ENCODE peak calls at places on chromosomes 16 and 17, in four cellular contexts. One of them, this sample, is unnamed.

GRCh38 chr17:39601758-39602532 is 5.8 kb downstream of the NEUROD2 start:
- DNase-seq in left lung: no peak
- DNase-seq in heart right ventricle: no peak
- DNase-seq in left ventricle myocardium inferior: no peak
- DNase-seq in this sample: no peak

GRCh38 chr17:2122641-2123302 is 67.9 kb downstream of the HIC1 start:
- DNase-seq in left lung: peak
- DNase-seq in heart right ventricle: peak
- DNase-seq in left ventricle myocardium inferior: peak
- DNase-seq in this sample: peak

GRCh38 chr16:81855552-81856153 is 76.6 kb downstream of the PLCG2 start:
- DNase-seq in left lung: no peak
- DNase-seq in heart right ventricle: no peak
- DNase-seq in left ventricle myocardium inferior: no peak
- DNase-seq in this sample: no peak

GRCh38 chr16:81190667-81191066 is 47.8 kb upstream of the BCO1 start:
- DNase-seq in left lung: no peak
- DNase-seq in heart right ventricle: no peak
- DNase-seq in left ventricle myocardium inferior: no peak
- DNase-seq in this sample: peak

GRCh38 chr16:84518804-84519341 is 14.4 kb upstream of the MEAK7 start:
- DNase-seq in left lung: no peak
- DNase-seq in heart right ventricle: no peak
- DNase-seq in left ventricle myocardium inferior: no peak
- DNase-seq in this sample: no peak

GRCh38 chr17:55304171-55304859 is 39.6 kb downstream of the HLF start:
- DNase-seq in left lung: no peak
- DNase-seq in heart right ventricle: no peak
- DNase-seq in left ventricle myocardium inferior: no peak
- DNase-seq in this sample: no peak

GRCh38 chr17:74840500-74840899 is 19.2 kb downstream of the GRIN2C start:
- DNase-seq in left lung: no peak
- DNase-seq in heart right ventricle: no peak
- DNase-seq in left ventricle myocardium inferior: no peak
- DNase-seq in this sample: no peak

GRCh38 chr16:52873997-52874500 is 178.6 kb downstream of the CHD9NB start:
- DNase-seq in left lung: no peak
- DNase-seq in heart right ventricle: no peak
- DNase-seq in left ventricle myocardium inferior: no peak
- DNase-seq in this sample: no peak

GRCh38 chr17:32684087-32684828 is 192.7 kb downstream of the MYO1D start:
- DNase-seq in left lung: no peak
- DNase-seq in heart right ventricle: no peak
- DNase-seq in left ventricle myocardium inferior: no peak
- DNase-seq in this sample: no peak

GRCh38 chr16:74297296-74297665 is 667 bp downstream of the PSMD7 start:
- DNase-seq in left lung: no peak
- DNase-seq in heart right ventricle: no peak
- DNase-seq in left ventricle myocardium inferior: no peak
- DNase-seq in this sample: peak

GRCh38 chr17:72672729-72673128 is 419.8 kb downstream of the SLC39A11 start:
- DNase-seq in left lung: no peak
- DNase-seq in heart right ventricle: no peak
- DNase-seq in left ventricle myocardium inferior: no peak
- DNase-seq in this sample: no peak

GRCh38 chr17:44820631-44821196 is 9.4 kb downstream of the GJC1 start:
- DNase-seq in left lung: no peak
- DNase-seq in heart right ventricle: no peak
- DNase-seq in left ventricle myocardium inferior: no peak
- DNase-seq in this sample: peak

GRCh38 chr17:45666641-45667040 is 117.5 kb upstream of the CRHR1 start:
- DNase-seq in left lung: no peak
- DNase-seq in heart right ventricle: no peak
- DNase-seq in left ventricle myocardium inferior: no peak
- DNase-seq in this sample: no peak

GRCh38 chr17:48500435-48501426 is 30.1 kb downstream of the HOXB1 start:
- DNase-seq in left lung: no peak
- DNase-seq in heart right ventricle: no peak
- DNase-seq in left ventricle myocardium inferior: no peak
- DNase-seq in this sample: peak

GRCh38 chr16:24035127-24035842 is 199.5 kb downstream of the PRKCB start:
- DNase-seq in left lung: no peak
- DNase-seq in heart right ventricle: no peak
- DNase-seq in left ventricle myocardium inferior: no peak
- DNase-seq in this sample: no peak

GRCh38 chr17:82959242-82959930 is 119.6 kb upstream of the ZNF750 start:
- DNase-seq in left lung: no peak
- DNase-seq in heart right ventricle: no peak
- DNase-seq in left ventricle myocardium inferior: peak
- DNase-seq in this sample: no peak

GRCh38 chr17:9330140-9330902 is 245.3 kb downstream of the STX8 start:
- DNase-seq in left lung: no peak
- DNase-seq in heart right ventricle: no peak
- DNase-seq in left ventricle myocardium inferior: no peak
- DNase-seq in this sample: no peak

GRCh38 chr17:9330903-9331272 is 244.7 kb downstream of the STX8 start:
- DNase-seq in left lung: no peak
- DNase-seq in heart right ventricle: no peak
- DNase-seq in left ventricle myocardium inferior: no peak
- DNase-seq in this sample: no peak

GRCh38 chr17:9331512-9332163 is 244.0 kb downstream of the STX8 start:
- DNase-seq in left lung: no peak
- DNase-seq in heart right ventricle: no peak
- DNase-seq in left ventricle myocardium inferior: no peak
- DNase-seq in this sample: no peak

GRCh38 chr17:9332164-9332527 is 243.5 kb downstream of the STX8 start:
- DNase-seq in left lung: no peak
- DNase-seq in heart right ventricle: no peak
- DNase-seq in left ventricle myocardium inferior: no peak
- DNase-seq in this sample: no peak

GRCh38 chr17:9329251-9329921 is 246.2 kb downstream of the STX8 start:
- DNase-seq in left lung: no peak
- DNase-seq in heart right ventricle: no peak
- DNase-seq in left ventricle myocardium inferior: peak
- DNase-seq in this sample: no peak
- H3K4me3 ChIP-seq in left lung: no peak
- H3K4me3 ChIP-seq in heart right ventricle: no peak
- H3K4me3 ChIP-seq in left ventricle myocardium inferior: no peak
- H3K4me3 ChIP-seq in this sample: no peak

DNA sequence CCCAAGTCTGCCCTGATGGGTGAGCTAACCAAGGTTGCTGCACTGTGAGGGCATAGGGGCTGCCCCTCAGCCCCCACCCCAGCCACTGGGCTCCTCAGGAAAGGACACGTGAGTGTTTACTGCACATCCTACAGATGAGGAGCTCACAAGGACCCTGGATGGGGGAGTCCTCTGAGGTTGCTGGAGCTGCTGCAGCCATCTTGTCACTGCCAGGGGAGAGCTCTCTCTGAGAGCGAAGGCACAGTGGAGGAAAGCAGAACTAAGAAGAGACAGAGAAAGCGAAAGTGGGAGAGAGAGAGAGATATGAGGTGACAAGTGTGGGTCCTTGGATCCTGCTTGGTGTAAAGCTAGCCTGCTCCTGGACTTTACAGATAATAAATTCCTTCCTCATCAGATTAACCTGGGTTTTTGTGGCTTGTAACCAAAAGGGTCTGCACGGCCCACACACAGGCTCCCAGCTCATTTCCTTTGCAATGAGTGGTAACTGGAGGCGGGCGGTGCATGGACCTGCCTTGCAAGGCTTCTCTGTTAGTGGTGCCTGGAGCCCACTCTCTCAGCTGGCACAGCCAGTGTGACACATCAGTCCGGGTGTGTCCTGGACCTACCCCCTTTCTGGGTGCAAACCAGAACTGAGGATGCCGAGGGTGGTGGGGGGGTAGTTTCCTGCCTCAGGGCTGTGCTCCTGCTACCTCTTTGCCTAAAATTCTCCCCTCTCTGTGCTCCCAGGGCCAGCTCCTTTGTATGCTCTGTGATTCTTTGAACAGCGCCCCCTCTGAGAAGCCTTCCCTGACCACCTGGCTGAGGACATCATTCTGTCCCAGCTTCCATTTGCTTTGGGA is 14.2 kb downstream of the SNX20 start:
- DNase-seq in left lung: no peak
- DNase-seq in heart right ventricle: no peak
- DNase-seq in left ventricle myocardium inferior: no peak
- DNase-seq in this sample: no peak
- TF ChIP-seq CTCF in left lung: no peak
- TF ChIP-seq CTCF in heart right ventricle: no peak
- TF ChIP-seq CTCF in left ventricle myocardium inferior: no peak
- TF ChIP-seq CTCF in this sample: no peak

DNA sequence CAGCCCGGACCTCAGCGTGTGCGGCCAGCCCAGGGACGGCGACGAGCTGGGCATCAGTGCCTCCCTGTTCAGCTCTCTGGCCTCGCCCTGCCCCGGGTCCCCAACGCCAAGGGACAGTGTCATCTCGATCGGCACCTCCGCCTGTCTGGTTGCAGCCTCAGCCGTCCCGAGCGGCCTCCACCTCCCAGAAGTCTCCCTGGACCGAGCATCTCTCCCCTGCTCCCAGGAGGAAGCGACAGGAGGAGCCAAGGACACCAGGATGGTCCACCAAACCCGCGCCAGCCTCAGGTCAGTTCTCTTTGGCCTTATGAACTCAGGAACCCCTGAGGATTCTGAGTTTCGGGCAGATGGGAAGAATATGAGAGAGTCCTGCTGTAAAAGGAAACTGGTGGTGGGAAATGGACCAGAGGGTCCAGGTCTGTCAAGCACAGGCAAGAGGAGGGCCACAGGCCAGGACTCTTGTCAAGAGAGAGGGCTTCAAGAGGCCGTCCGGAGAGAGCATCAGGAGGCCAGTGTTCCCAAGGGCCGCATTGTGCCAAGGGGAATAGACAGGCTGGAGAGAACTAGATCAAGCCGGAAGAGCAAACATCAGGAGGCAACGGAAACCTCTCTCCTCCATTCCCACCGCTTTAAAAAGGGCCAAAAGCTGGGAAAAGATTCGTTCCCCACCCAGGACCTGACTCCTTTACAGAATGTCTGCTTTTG is 822 bp downstream of the HASPIN start:
- DNase-seq in left lung: no peak
- DNase-seq in heart right ventricle: no peak
- DNase-seq in left ventricle myocardium inferior: no peak
- DNase-seq in this sample: no peak
- H3K4me3 ChIP-seq in left lung: peak
- H3K4me3 ChIP-seq in heart right ventricle: peak
- H3K4me3 ChIP-seq in left ventricle myocardium inferior: peak
- H3K4me3 ChIP-seq in this sample: peak

GRCh38 chr16:73215482-73216377 is 167.8 kb upstream of the ZFHX3 start:
- DNase-seq in left lung: no peak
- DNase-seq in heart right ventricle: no peak
- DNase-seq in left ventricle myocardium inferior: no peak
- DNase-seq in this sample: no peak

GRCh38 chr16:73216932-73217331 is 169.0 kb upstream of the ZFHX3 start:
- DNase-seq in left lung: no peak
- DNase-seq in heart right ventricle: no peak
- DNase-seq in left ventricle myocardium inferior: no peak
- DNase-seq in this sample: no peak

GRCh38 chr16:73214825-73215481 is 167.0 kb upstream of the ZFHX3 start:
- DNase-seq in left lung: no peak
- DNase-seq in heart right ventricle: no peak
- DNase-seq in left ventricle myocardium inferior: no peak
- DNase-seq in this sample: peak

GRCh38 chr16:73217654-73218053 is 169.7 kb upstream of the ZFHX3 start:
- DNase-seq in left lung: no peak
- DNase-seq in heart right ventricle: no peak
- DNase-seq in left ventricle myocardium inferior: no peak
- DNase-seq in this sample: no peak

GRCh38 chr16:73219176-73219575 is 171.2 kb upstream of the ZFHX3 start:
- DNase-seq in left lung: no peak
- DNase-seq in heart right ventricle: no peak
- DNase-seq in left ventricle myocardium inferior: no peak
- DNase-seq in this sample: no peak
- TF ChIP-seq CTCF in left lung: no peak
- TF ChIP-seq CTCF in heart right ventricle: no peak
- TF ChIP-seq CTCF in left ventricle myocardium inferior: no peak
- TF ChIP-seq CTCF in this sample: peak

GRCh38 chr16:54228325-54228724 is 58.3 kb downstream of the IRX3 start:
- DNase-seq in left lung: no peak
- DNase-seq in heart right ventricle: no peak
- DNase-seq in left ventricle myocardium inferior: no peak
- DNase-seq in this sample: no peak
- H3K4me3 ChIP-seq in left lung: no peak
- H3K4me3 ChIP-seq in heart right ventricle: no peak
- H3K4me3 ChIP-seq in left ventricle myocardium inferior: no peak
- H3K4me3 ChIP-seq in this sample: no peak

This sample was measured in fibroblast of the aortic adventitia.